ENCODE peak calls at places on chromosomes 11 and 22, in ten cellular contexts. V is CD4-positive, alpha-beta T cell; A is dorsolateral prefrontal cortex; E is cardiac muscle cell; B is PC-9; S is AG04450; W is IMR-90; D is heart right ventricle; M is uterus; R is coronary artery. X is an unnamed sample.

GRCh38 chr11:67647471-67647870 is 3.1 kb downstream of the ACY3 start:
- DNase-seq in V (no peak), A (no peak), E (no peak), B (no peak), S (no peak), W (no peak), D (no peak), M (no peak), R (no peak), X (no peak)

GRCh38 chr22:41976070-41976901 is 7.0 kb downstream of the SEPTIN3 start:
- DNase-seq in V (no peak), A (peak; percentile 80), E (peak; percentile 69), B (peak; percentile 35), S (no peak), W (no peak), D (peak; percentile 34), M (no peak), R (no peak), X (peak; percentile 15)

GRCh38 chr11:32108576-32108975 is 17.7 kb downstream of the RCN1 start:
- DNase-seq in V (no peak), A (no peak), E (no peak), B (no peak), S (no peak), W (peak; percentile 35), D (no peak), M (no peak), R (no peak), X (no peak)

GRCh38 chr22:19687561-19688300 is 26.6 kb upstream of the SEPTIN5 start:
- DNase-seq in V (no peak), A (no peak), E (no peak), B (peak; percentile 57), S (no peak), W (no peak), D (no peak), M (no peak), R (no peak), X (no peak)

GRCh38 chr11:8807544-8808225 is 103.3 kb upstream of the AKIP1 start:
- DNase-seq in V (no peak), A (no peak), E (no peak), B (no peak), S (peak; percentile 72), W (peak; percentile 93), D (no peak), M (peak; percentile 69), R (no peak), X (peak; percentile 71)

GRCh38 chr11:121459413-121460041 is 6.8 kb upstream of the SORL1-AS1 start:
- DNase-seq in V (peak; percentile 47), A (no peak), E (no peak), B (no peak), S (no peak), W (no peak), D (no peak), M (no peak), R (no peak), X (no peak)

GRCh38 chr11:121571466-121571865 is 118.7 kb upstream of the SORL1-AS1 start:
- DNase-seq in V (no peak), A (no peak), E (no peak), B (no peak), S (no peak), W (no peak), D (no peak), M (no peak), R (no peak), X (no peak)

GRCh38 chr22:28180804-28181203 is 261.7 kb upstream of the PITPNB start:
- DNase-seq in V (no peak), A (no peak), E (no peak), B (no peak), S (no peak), W (no peak), D (no peak), M (no peak), R (no peak), X (no peak)

GRCh38 chr22:31104869-31105268 is 2.5 kb downstream of the SELENOM start:
- DNase-seq in V (no peak), A (no peak), E (no peak), B (no peak), S (no peak), W (no peak), D (peak; percentile 34), M (peak; percentile 65), R (no peak), X (no peak)

GRCh38 chr11:57458060-57458409 is 2.3 kb upstream of the RTN4RL2 start:
- DNase-seq in V (no peak), A (no peak), E (no peak), B (peak; percentile 37), S (no peak), W (no peak), D (no peak), M (no peak), R (no peak), X (no peak)

GRCh38 chr11:130227373-130227772 is 67.8 kb downstream of the ST14 start:
- DNase-seq in V (no peak), A (no peak), E (no peak), B (no peak), S (no peak), W (no peak), D (no peak), M (no peak), R (no peak), X (no peak)

GRCh38 chr11:23336961-23337360 is 476.7 kb upstream of the CCDC179 start:
- DNase-seq in V (no peak), A (no peak), E (no peak), B (no peak), S (no peak), W (peak; percentile 33), D (no peak), M (no peak), R (no peak), X (no peak)

GRCh38 chr11:96464695-96465307 is 75.0 kb downstream of the JRKL start:
- DNase-seq in V (no peak), A (peak; percentile 19), E (peak; percentile 81), B (no peak), S (peak; percentile 36), W (peak; percentile 78), D (no peak), M (no peak), R (no peak), X (peak; percentile 78)

GRCh38 chr11:3108183-3108721 is 51.0 kb upstream of the CARS1 start:
- DNase-seq in V (no peak), A (no peak), E (no peak), B (no peak), S (no peak), W (no peak), D (no peak), M (no peak), R (peak; percentile 65), X (no peak)

GRCh38 chr11:19892876-19893275 is 180.2 kb downstream of the NAV2 start:
- DNase-seq in V (no peak), A (no peak), E (no peak), B (no peak), S (no peak), W (peak; percentile 41), D (no peak), M (no peak), R (no peak), X (no peak)

GRCh38 chr11:9905562-9905961 is 241.7 kb downstream of the SWAP70 start:
- DNase-seq in V (no peak), A (no peak), E (no peak), B (no peak), S (no peak), W (no peak), D (no peak), M (no peak), R (no peak), X (no peak)

GRCh38 chr11:65041206-65042035 is at the start of gene SAC3D1:
- DNase-seq in V (no peak), A (peak; percentile 61), E (peak; percentile 74), B (peak; percentile 83), S (no peak), W (peak; percentile 17), D (no peak), M (no peak), R (no peak), X (no peak)

GRCh38 chr22:39738746-39739145 is 154.8 kb downstream of the ENTHD1 start:
- DNase-seq in V (no peak), A (no peak), E (no peak), B (no peak), S (peak; percentile 44), W (peak; percentile 85), D (no peak), M (no peak), R (no peak), X (peak; percentile 8)
- H3K27ac ChIP-seq in V (no peak overlapping the region), A (no peak overlapping the region), E (no peak overlapping the region), B (no peak overlapping the region), S (no peak overlapping the region), W (no peak overlapping the region), D (no peak overlapping the region), M (no peak overlapping the region), R (no peak overlapping the region), X (no peak overlapping the region)

DNA sequence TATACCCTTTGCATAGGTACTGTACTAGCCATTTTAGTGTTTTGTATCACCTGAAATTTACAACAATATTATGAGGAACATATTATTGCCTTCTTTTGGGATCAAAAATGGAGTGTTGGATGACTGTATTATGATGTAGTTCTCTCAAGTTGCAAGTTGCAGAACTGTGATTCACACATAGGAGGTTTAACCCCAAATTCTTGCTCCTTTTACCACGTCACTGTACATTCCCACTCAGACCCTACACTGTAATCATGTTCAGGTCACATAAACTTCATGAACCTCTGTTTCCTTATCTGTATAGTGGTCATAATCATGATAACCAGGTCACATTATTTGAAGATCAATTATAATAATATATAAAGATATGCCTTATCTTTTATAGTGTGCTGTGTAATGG is 925.1 kb upstream of the TENM4 start:
- DNase-seq in V (no peak), A (no peak), E (no peak), B (no peak), S (no peak), W (no peak), D (no peak), M (no peak), R (no peak), X (no peak)
- TF ChIP-seq CTCF in V (no peak), A (no peak), E (no peak), B (no peak), S (no peak), W (no peak), D (no peak), M (no peak), R (no peak), X (no peak)

GRCh38 chr11:104525416-104525815 is 361.5 kb upstream of the PDGFD start:
- DNase-seq in V (no peak), A (peak; percentile 11), E (no peak), B (no peak), S (no peak), W (no peak), D (no peak), M (no peak), R (no peak), X (no peak)
- H3K27ac ChIP-seq in V (no peak overlapping the region), A (no peak overlapping the region), E (no peak overlapping the region), B (no peak overlapping the region), S (no peak overlapping the region), W (no peak overlapping the region), D (peak overlapping the region; percentile 37), M (no peak overlapping the region), R (no peak overlapping the region), X (no peak overlapping the region)

DNA sequence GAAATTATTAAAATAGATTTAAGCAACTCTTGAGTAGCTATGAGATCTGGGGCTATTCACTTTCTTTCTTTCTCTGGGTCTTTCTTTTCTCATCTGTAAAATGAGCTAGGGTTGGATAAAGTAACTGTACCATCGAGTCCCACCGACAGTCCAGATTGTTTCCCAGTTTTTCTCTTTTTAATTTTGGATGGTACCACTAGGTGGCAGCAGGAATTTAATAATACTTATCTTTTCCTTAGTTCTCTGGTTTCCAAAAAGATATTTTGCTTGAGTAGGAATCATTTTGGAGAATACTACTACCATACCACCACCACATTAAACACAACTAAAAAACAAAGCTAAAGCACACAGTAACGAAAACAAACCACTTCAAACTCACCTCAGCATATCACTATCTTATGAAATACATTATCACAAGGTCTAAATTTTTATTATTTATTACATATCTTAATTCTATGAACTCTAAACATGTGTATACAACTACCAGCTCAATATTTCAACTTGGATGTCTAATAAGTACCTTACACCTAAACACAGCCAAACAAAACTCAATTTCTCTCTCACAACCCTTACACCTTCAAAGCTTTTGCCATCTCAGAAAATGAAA is 584.0 kb downstream of the KCNA4 start:
- DNase-seq in V (no peak), A (no peak), E (peak; percentile 48), B (no peak), S (no peak), W (peak; percentile 6), D (no peak), M (no peak), R (no peak), X (peak; percentile 8)
- TF ChIP-seq CTCF in V (no peak), A (peak; percentile 57), E (peak; percentile 56), B (peak; percentile 82), S (peak; percentile 57), W (peak; percentile 56), D (peak; percentile 52), M (peak; percentile 19), R (no peak), X (peak; percentile 61)